ENCODE peak calls at places on chromosome 1, in four cellular contexts. V is K562, M is H1, Q is GM12878. L is an unnamed sample.

GRCh38 chr1:215523906-215524305 is 43.2 kb upstream of the KCTD3 start:
- DNase-seq in V (no peak), M (no peak), Q (no peak), L (no peak)

GRCh38 chr1:6623269-6623965 is 1.3 kb upstream of the THAP3 start:
- DNase-seq in V (no peak), M (no peak), Q (no peak), L (no peak)

GRCh38 chr1:30743584-30744059 is 14.0 kb downstream of the LAPTM5 start:
- DNase-seq in V (no peak), M (no peak), Q (peak), L (no peak)

GRCh38 chr1:2128189-2128901 is 66.2 kb downstream of the FAAP20 start:
- DNase-seq in V (no peak), M (no peak), Q (no peak), L (no peak)

GRCh38 chr1:53781654-53782053 is 42.7 kb upstream of the GLIS1 start:
- DNase-seq in V (no peak), M (no peak), Q (no peak), L (no peak)

GRCh38 chr1:39132505-39133339 is 71.8 kb upstream of the MACF1 start:
- DNase-seq in V (peak), M (peak), Q (no peak), L (peak)

GRCh38 chr1:156539824-156540223 is 32.5 kb downstream of the IQGAP3 start:
- DNase-seq in V (no peak), M (no peak), Q (no peak), L (no peak)

GRCh38 chr1:44531785-44532566 is 126.9 kb downstream of the RNF220 start:
- DNase-seq in V (peak), M (no peak), Q (peak), L (no peak)

GRCh38 chr1:180622658-180623508 is 8.9 kb upstream of the XPR1 start:
- DNase-seq in V (no peak), M (no peak), Q (no peak), L (no peak)

GRCh38 chr1:46535063-46535462 is 16.4 kb downstream of the KNCN start:
- DNase-seq in V (peak), M (no peak), Q (no peak), L (peak)

GRCh38 chr1:218439541-218440295 is 94.6 kb downstream of the TGFB2 start:
- DNase-seq in V (no peak), M (no peak), Q (no peak), L (no peak)

GRCh38 chr1:223189903-223190724 is 47.1 kb upstream of the TLR5 start:
- DNase-seq in V (no peak), M (peak), Q (peak), L (no peak)

GRCh38 chr1:101257500-101258325 is 20.9 kb downstream of the S1PR1 start:
- DNase-seq in V (peak), M (no peak), Q (peak), L (no peak)

GRCh38 chr1:41631971-41632370 is 147.5 kb upstream of the EDN2 start:
- DNase-seq in V (no peak), M (no peak), Q (no peak), L (no peak)

GRCh38 chr1:85361106-85361505 is 84.7 kb upstream of the BCL10 start:
- DNase-seq in V (no peak), M (no peak), Q (no peak), L (no peak)

GRCh38 chr1:59552001-59552400 is 255.1 kb downstream of the FGGY start:
- DNase-seq in V (no peak), M (no peak), Q (no peak), L (no peak)

GRCh38 chr1:6646499-6647148 is 22.0 kb downstream of the THAP3 start:
- DNase-seq in V (peak), M (no peak), Q (no peak), L (peak)

GRCh38 chr1:118944546-118944945 is 43.6 kb downstream of the TBX15 start:
- DNase-seq in V (no peak), M (no peak), Q (no peak), L (no peak)

GRCh38 chr1:227769047-227769446 is 33.8 kb downstream of the SNAP47 start:
- DNase-seq in V (no peak), M (no peak), Q (no peak), L (no peak)

GRCh38 chr1:61056674-61057439 is 25.5 kb upstream of the NFIA start:
- DNase-seq in V (peak), M (no peak), Q (no peak), L (peak)

GRCh38 chr1:54018635-54019034 is 649 bp upstream of the LDLRAD1 start:
- DNase-seq in V (no peak), M (no peak), Q (no peak), L (no peak)

GRCh38 chr1:145961425-145962156 is 2.8 kb downstream of the ANKRD34A start:
- DNase-seq in V (no peak), M (peak), Q (no peak), L (peak)

GRCh38 chr1:41983451-41983850 is 64.7 kb upstream of the HIVEP3 start:
- DNase-seq in V (no peak), M (no peak), Q (no peak), L (no peak)

GRCh38 chr1:183970516-183971300 is 66.8 kb downstream of the COLGALT2 start:
- DNase-seq in V (no peak), M (no peak), Q (no peak), L (no peak)

DNA sequence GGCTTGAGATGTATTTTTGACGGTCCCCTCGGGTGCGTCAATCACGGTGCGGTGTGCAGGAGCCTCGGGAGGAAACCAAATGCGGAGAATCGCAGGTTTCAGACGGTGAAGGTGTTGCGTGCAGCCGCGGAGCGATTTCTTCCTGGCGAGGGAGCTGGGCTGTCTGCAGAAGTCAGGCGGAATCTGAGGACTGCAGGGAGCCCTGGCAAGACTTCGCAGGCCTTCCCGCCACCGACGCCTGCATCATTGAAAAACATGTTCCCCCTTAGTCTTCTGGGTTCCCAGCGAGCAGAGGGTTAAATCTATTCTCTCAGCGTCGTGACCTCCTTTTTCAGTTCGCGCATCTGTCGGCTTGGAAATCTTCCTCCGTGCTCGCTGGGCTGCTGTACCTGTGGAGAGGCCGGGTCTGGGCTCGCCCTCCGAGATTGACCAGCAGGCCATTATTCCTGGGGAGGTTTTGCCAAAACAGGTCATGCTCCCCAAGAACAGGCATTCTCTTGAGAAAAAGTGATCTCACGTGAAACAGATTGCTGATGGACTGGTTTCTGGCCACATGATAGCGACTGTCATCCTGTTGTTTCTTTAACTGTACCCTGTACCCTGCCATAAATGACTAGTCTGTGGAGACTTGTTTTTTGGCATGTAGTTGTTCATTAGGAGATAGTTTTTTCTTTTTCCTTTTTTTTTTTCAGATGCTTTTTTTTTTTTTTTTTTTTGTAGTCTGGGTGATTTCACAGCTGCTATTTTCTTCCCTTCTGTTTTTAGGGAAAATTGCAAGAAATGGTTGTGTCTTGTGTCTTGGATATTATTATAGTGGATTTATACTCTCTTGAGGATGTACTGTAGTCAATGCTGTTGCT is 897 bp downstream of the EPB41 start:
- DNase-seq in V (peak), M (peak), Q (no peak), L (peak)
- TF ChIP-seq NRF1 in V (no peak), M (no peak), Q (no peak), L (no peak)

DNA sequence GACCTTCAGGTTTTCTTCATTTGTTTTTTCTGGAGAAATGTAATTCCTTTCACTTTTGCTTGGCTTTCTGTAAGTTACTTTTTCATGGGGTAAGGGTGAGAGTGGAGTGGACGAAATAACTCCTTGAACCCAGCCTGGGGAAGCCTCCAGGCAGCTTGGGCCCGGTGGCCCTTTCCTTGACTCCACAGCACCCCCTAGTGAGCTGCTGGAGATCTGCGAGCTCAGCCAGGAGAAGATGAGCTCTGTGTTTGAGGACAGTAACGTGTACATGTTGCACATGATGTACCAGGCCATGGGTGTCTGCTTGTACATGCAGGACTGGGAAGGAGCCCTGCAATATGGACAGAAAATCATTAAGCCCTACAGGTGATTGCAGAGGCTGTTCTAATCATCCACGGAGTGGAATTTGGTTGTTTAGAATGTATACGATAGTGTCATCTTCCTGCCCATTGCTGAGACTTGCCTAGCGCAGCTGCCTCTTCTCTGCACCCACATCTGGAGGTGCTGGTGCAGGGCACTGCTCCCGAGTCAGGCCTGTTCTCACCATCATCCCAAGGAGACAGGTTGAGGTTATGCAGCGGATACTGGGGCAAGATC is 51.0 kb downstream of the SMYD2 start:
- DNase-seq in V (peak), M (peak), Q (no peak), L (peak)
- TF ChIP-seq NRF1 in V (no peak), M (no peak), Q (no peak), L (no peak)

GRCh38 chr1:225855503-225856285 is 26.5 kb downstream of the TMEM63A start:
- DNase-seq in V (no peak), M (no peak), Q (no peak), L (no peak)
- TF ChIP-seq NRF1 in V (no peak), M (no peak), Q (no peak), L (no peak)

GRCh38 chr1:199279107-199279506 is 640.3 kb downstream of the PTPRC start:
- DNase-seq in V (no peak), M (no peak), Q (no peak), L (no peak)
- TF ChIP-seq NRF1 in V (no peak), M (no peak), Q (no peak), L (no peak)

GRCh38 chr1:216533786-216534185 is 110.5 kb upstream of the USH2A start:
- DNase-seq in V (no peak), M (no peak), Q (no peak), L (peak)
- TF ChIP-seq NRF1 in V (no peak), M (no peak), Q (no peak), L (no peak)

GRCh38 chr1:205535866-205536758 is 31.6 kb downstream of the CDK18 start:
- DNase-seq in V (no peak), M (peak), Q (no peak), L (peak)

GRCh38 chr1:205538211-205538840 is 33.9 kb downstream of the CDK18 start:
- DNase-seq in V (no peak), M (peak), Q (no peak), L (no peak)

GRCh38 chr1:205537386-205538018 is 33.0 kb downstream of the CDK18 start:
- DNase-seq in V (no peak), M (peak), Q (no peak), L (no peak)

GRCh38 chr1:205535096-205535495 is 30.6 kb downstream of the CDK18 start:
- DNase-seq in V (no peak), M (no peak), Q (no peak), L (peak)

DNA sequence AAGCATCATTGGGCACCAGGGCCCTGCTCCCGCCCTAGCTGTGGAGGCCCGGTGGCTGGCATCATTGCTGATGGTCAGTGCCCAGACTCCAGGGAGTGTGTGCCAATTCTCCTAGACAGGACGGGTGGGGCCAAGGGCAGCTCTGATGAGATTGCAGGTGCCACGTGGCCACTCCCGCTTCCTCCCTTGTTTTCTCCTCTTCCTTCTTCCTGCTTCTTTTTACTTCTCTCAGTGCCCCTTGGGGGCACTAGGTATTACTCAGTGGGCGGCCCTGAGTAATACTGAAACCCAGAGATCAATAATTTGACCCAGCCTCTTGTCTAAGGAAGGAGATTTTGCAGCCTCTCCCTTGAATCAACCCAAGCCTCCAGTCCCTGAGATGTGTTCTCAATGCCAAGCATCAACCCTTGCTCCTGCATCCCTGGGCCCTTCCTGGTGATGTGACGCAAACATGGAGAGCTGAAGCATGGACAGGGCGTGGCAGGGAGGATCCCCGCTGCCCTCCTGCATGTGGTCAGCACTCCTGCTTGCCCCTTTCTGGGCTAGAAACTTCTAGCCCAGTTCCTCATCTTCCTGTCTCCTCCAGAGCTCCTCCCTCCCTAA is 32.4 kb downstream of the CDK18 start:
- DNase-seq in V (no peak), M (peak), Q (no peak), L (no peak)
- TF ChIP-seq NRF1 in V (no peak), M (no peak), Q (no peak), L (no peak)

GRCh38 chr1:19656134-19656779 is 8.4 kb upstream of the HTR6 start:
- DNase-seq in V (no peak), M (no peak), Q (no peak), L (no peak)
- TF ChIP-seq NRF1 in V (no peak), M (no peak), Q (no peak), L (no peak)

GRCh38 chr1:228994691-228995090 is 259.4 kb downstream of the RHOU start:
- DNase-seq in V (no peak), M (no peak), Q (no peak), L (no peak)
- TF ChIP-seq NRF1 in V (no peak), M (no peak), Q (no peak), L (no peak)

GRCh38 chr1:68198752-68199151 is 33.6 kb downstream of the WLS start:
- DNase-seq in V (no peak), M (no peak), Q (no peak), L (no peak)
- TF ChIP-seq NRF1 in V (no peak), M (no peak), Q (no peak), L (no peak)